ENCODE peak calls at places on chromosomes 11 and 22, in five cellular contexts. F, U, I, N and H are unnamed samples.

GRCh38 chr22:39773976-39774539 is 119.5 kb downstream of the ENTHD1 start:
- DNase-seq in F (no peak), U (no peak), I (no peak), N (no peak), H (no peak)

GRCh38 chr11:126716456-126717083 is 284.0 kb downstream of the KIRREL3 start:
- DNase-seq in F (peak; percentile 47), U (no peak), I (no peak), N (peak; percentile 52), H (peak; percentile 32)

GRCh38 chr22:48554893-48555552 is 1272.7 kb downstream of the BRD1 start:
- DNase-seq in F (no peak), U (no peak), I (no peak), N (no peak), H (no peak)

GRCh38 chr11:64650923-64651523 is 60.0 kb downstream of the SLC22A12 start:
- DNase-seq in F (peak; percentile 62), U (no peak), I (no peak), N (no peak), H (no peak)

GRCh38 chr22:49023161-49023878 is 804.4 kb downstream of the BRD1 start:
- DNase-seq in F (no peak), U (peak; percentile 34), I (peak; percentile 35), N (no peak), H (no peak)

GRCh38 chr11:9070740-9071476 is 20.5 kb downstream of the SCUBE2 start:
- DNase-seq in F (no peak), U (no peak), I (no peak), N (no peak), H (no peak)

GRCh38 chr22:38845368-38845740 is 1.5 kb upstream of the NPTXR start:
- DNase-seq in F (no peak), U (no peak), I (no peak), N (no peak), H (no peak)

GRCh38 chr11:1180947-1181391 is 23.2 kb downstream of the MUC5AC start:
- DNase-seq in F (no peak), U (peak; percentile 34), I (no peak), N (no peak), H (no peak)

GRCh38 chr11:762421-763072 is 14.7 kb downstream of the GATD1 start:
- DNase-seq in F (peak; percentile 94), U (peak; percentile 61), I (peak; percentile 58), N (peak; percentile 88), H (no peak)

GRCh38 chr11:819943-820649 is 1.4 kb downstream of the PNPLA2 start:
- DNase-seq in F (peak; percentile 75), U (peak; percentile 97), I (peak; percentile 97), N (peak; percentile 81), H (peak; percentile 94)

GRCh38 chr11:72842644-72843330 is 28.6 kb downstream of the ATG16L2 start:
- DNase-seq in F (no peak), U (no peak), I (no peak), N (no peak), H (no peak)

GRCh38 chr11:129267716-129268115 is 75.6 kb upstream of the ARHGAP32 start:
- DNase-seq in F (no peak), U (no peak), I (no peak), N (no peak), H (no peak)

GRCh38 chr11:108221401-108221800 is 1.0 kb downstream of the NPAT start:
- DNase-seq in F (peak; percentile 62), U (no peak), I (no peak), N (no peak), H (no peak)

GRCh38 chr11:10236850-10237249 is 57.2 kb downstream of the SBF2 start:
- DNase-seq in F (no peak), U (no peak), I (no peak), N (no peak), H (no peak)

GRCh38 chr11:20672575-20672974 is 3.2 kb downstream of the NELL1 start:
- DNase-seq in F (no peak), U (no peak), I (no peak), N (no peak), H (no peak)

GRCh38 chr11:1728931-1729691 is 21.3 kb downstream of the IFITM10 start:
- DNase-seq in F (no peak), U (no peak), I (no peak), N (no peak), H (no peak)

GRCh38 chr11:125976156-125976555 is 30.3 kb downstream of the VSIG10L2 start:
- DNase-seq in F (no peak), U (no peak), I (no peak), N (no peak), H (no peak)

GRCh38 chr22:29524440-29525191 is 28.9 kb downstream of the THOC5 start:
- DNase-seq in F (peak; percentile 47), U (no peak), I (no peak), N (peak; percentile 20), H (no peak)

GRCh38 chr11:13120691-13121090 is 111.6 kb downstream of the RASSF10 start:
- DNase-seq in F (peak; percentile 80), U (no peak), I (no peak), N (peak; percentile 48), H (no peak)

GRCh38 chr11:119772581-119772980 is 43.6 kb upstream of the NECTIN1 start:
- DNase-seq in F (no peak), U (no peak), I (no peak), N (no peak), H (no peak)

GRCh38 chr22:47835726-47836125 is 1073.3 kb downstream of the TBC1D22A start:
- DNase-seq in F (peak; percentile 81), U (no peak), I (no peak), N (peak; percentile 84), H (no peak)

GRCh38 chr11:119356349-119357031 is 10.0 kb upstream of the MFRP start:
- DNase-seq in F (peak; percentile 91), U (peak; percentile 85), I (peak; percentile 89), N (no peak), H (peak; percentile 68)

GRCh38 chr11:74139151-74139918 is 31.5 kb downstream of the C2CD3 start:
- DNase-seq in F (peak; percentile 39), U (no peak), I (no peak), N (no peak), H (no peak)

GRCh38 chr22:37777122-37777687 is 30.5 kb upstream of the GCAT start:
- DNase-seq in F (peak; percentile 86), U (peak; percentile 72), I (peak; percentile 60), N (peak; percentile 82), H (no peak)

GRCh38 chr11:61041755-61042518 is 60.4 kb upstream of the CD5 start:
- DNase-seq in F (no peak), U (peak; percentile 84), I (no peak), N (peak; percentile 1), H (peak; percentile 70)

GRCh38 chr11:131916633-131917032 is 546.2 kb downstream of the NTM start:
- DNase-seq in F (no peak), U (no peak), I (no peak), N (peak; percentile 58), H (no peak)

GRCh38 chr11:35173620-35174278 is 34.8 kb downstream of the CD44 start:
- DNase-seq in F (no peak), U (no peak), I (no peak), N (no peak), H (no peak)

GRCh38 chr11:115607621-115608191 is 103.5 kb upstream of the CADM1 start:
- DNase-seq in F (no peak), U (no peak), I (no peak), N (no peak), H (no peak)

GRCh38 chr11:78607691-78608090 is 33.0 kb upstream of the NARS2 start:
- DNase-seq in F (no peak), U (no peak), I (no peak), N (no peak), H (no peak)

GRCh38 chr11:113555071-113555739 is 80.0 kb upstream of the DRD2 start:
- DNase-seq in F (no peak), U (no peak), I (no peak), N (peak; percentile 76), H (no peak)

GRCh38 chr11:64223001-64223651 is 2.9 kb downstream of the TRPT1 start:
- DNase-seq in F (no peak), U (no peak), I (no peak), N (no peak), H (no peak)

GRCh38 chr22:36411589-36412258 is 24.0 kb upstream of the MYH9 start:
- DNase-seq in F (no peak), U (no peak), I (no peak), N (no peak), H (peak; percentile 23)

GRCh38 chr11:59556115-59556882 is 45.0 kb downstream of the OR4D9 start:
- DNase-seq in F (peak; percentile 87), U (no peak), I (no peak), N (peak; percentile 86), H (no peak)

GRCh38 chr22:29224121-29224858 is 18.6 kb downstream of the EMID1 start:
- DNase-seq in F (no peak), U (no peak), I (no peak), N (no peak), H (no peak)

GRCh38 chr22:50271519-50271970 is 1.4 kb upstream of the MAPK11 start:
- DNase-seq in F (peak; percentile 77), U (peak; percentile 74), I (no peak), N (peak; percentile 41), H (peak; percentile 44)

GRCh38 chr11:107157146-107157808 is 139.0 kb upstream of the GUCY1A2 start:
- DNase-seq in F (no peak), U (no peak), I (no peak), N (no peak), H (no peak)

GRCh38 chr11:120462825-120463224 is 48.7 kb upstream of the GRIK4 start:
- DNase-seq in F (no peak), U (no peak), I (no peak), N (no peak), H (no peak)

GRCh38 chr11:61133145-61133544 is 28.1 kb downstream of the VPS37C start:
- DNase-seq in F (no peak), U (no peak), I (no peak), N (no peak), H (no peak)

GRCh38 chr11:85694385-85694980 is 8.5 kb upstream of the CCDC89 start:
- DNase-seq in F (peak; percentile 73), U (no peak), I (no peak), N (peak; percentile 58), H (no peak)

GRCh38 chr11:62461740-62462522 is 43.1 kb downstream of the SCGB1A1 start:
- DNase-seq in F (peak; percentile 73), U (no peak), I (no peak), N (peak; percentile 81), H (no peak)